ENCODE peak calls at places on chromosomes 5 and 9, in five cellular contexts. L is K562, N is HepG2, D is GM12878, S is H1. T is an unnamed sample.

GRCh38 chr5:143400541-143401252 is 2.8 kb downstream of the NR3C1 start:
- DNase-seq in L (no peak), N (no peak), D (no peak), S (no peak), T (no peak)

GRCh38 chr5:159441441-159441840 is 111.2 kb upstream of the IL12B start:
- DNase-seq in L (peak; percentile 17), N (peak; percentile 16), D (no peak), S (peak; percentile 38), T (peak; percentile 68)

GRCh38 chr5:53164478-53165165 is 55.1 kb upstream of the MOCS2 start:
- DNase-seq in L (no peak), N (peak; percentile 23), D (no peak), S (no peak), T (no peak)

GRCh38 chr9:134910146-134910545 is 7.6 kb downstream of the FCN1 start:
- DNase-seq in L (no peak), N (no peak), D (no peak), S (no peak), T (no peak)

GRCh38 chr9:2616726-2617377 is 4.7 kb upstream of the VLDLR start:
- DNase-seq in L (no peak), N (no peak), D (peak; percentile 41), S (no peak), T (no peak)

GRCh38 chr9:134456740-134457315 is 130.6 kb downstream of the RXRA start:
- DNase-seq in L (no peak), N (no peak), D (no peak), S (no peak), T (no peak)

GRCh38 chr9:35904966-35905781 is 828 bp upstream of the HRCT1 start:
- DNase-seq in L (no peak), N (no peak), D (no peak), S (no peak), T (no peak)

GRCh38 chr9:38017149-38017884 is 51.7 kb downstream of the SHB start:
- DNase-seq in L (no peak), N (no peak), D (no peak), S (peak; percentile 97), T (peak; percentile 97)

GRCh38 chr5:139633295-139634027 is 14.7 kb upstream of the CXXC5 start:
- DNase-seq in L (peak; percentile 82), N (peak; percentile 76), D (no peak), S (no peak), T (peak; percentile 82)

GRCh38 chr5:175609504-175609903 is 48.4 kb upstream of the HRH2 start:
- DNase-seq in L (no peak), N (no peak), D (no peak), S (no peak), T (no peak)

GRCh38 chr5:159242656-159243055 is 20.4 kb upstream of the UBLCP1 start:
- DNase-seq in L (no peak), N (no peak), D (no peak), S (no peak), T (no peak)

GRCh38 chr9:109821711-109822110 is 41.7 kb downstream of the PALM2AKAP2 start:
- DNase-seq in L (no peak), N (no peak), D (no peak), S (no peak), T (no peak)

GRCh38 chr9:34176089-34176488 is 2.8 kb upstream of the UBAP1 start:
- DNase-seq in L (no peak), N (no peak), D (no peak), S (no peak), T (no peak)

GRCh38 chr5:124675921-124676846 is 70.3 kb downstream of the ZNF608 start:
- DNase-seq in L (no peak), N (peak; percentile 32), D (no peak), S (no peak), T (no peak)

GRCh38 chr5:117488976-117489500 is 914.4 kb upstream of the SEMA6A start:
- DNase-seq in L (no peak), N (no peak), D (no peak), S (no peak), T (no peak)

GRCh38 chr9:19876569-19877316 is 87.9 kb upstream of the SLC24A2 start:
- DNase-seq in L (no peak), N (no peak), D (no peak), S (no peak), T (no peak)

GRCh38 chr9:97830884-97831829 is 21.9 kb upstream of the FOXE1 start:
- DNase-seq in L (no peak), N (peak; percentile 24), D (no peak), S (no peak), T (peak; percentile 45)

GRCh38 chr9:95206143-95206542 is 111.4 kb downstream of the FANCC start:
- DNase-seq in L (no peak), N (no peak), D (no peak), S (no peak), T (no peak)

GRCh38 chr5:33233013-33233463 is 207.7 kb upstream of the TARS1 start:
- DNase-seq in L (no peak), N (no peak), D (no peak), S (no peak), T (no peak)

GRCh38 chr5:72633649-72634048 is 126.4 kb upstream of the ZNF366 start:
- DNase-seq in L (no peak), N (no peak), D (no peak), S (no peak), T (no peak)

GRCh38 chr5:11560915-11561697 is 343.1 kb downstream of the CTNND2 start:
- DNase-seq in L (no peak), N (no peak), D (no peak), S (no peak), T (no peak)

GRCh38 chr5:65867509-65868195 is 58.7 kb upstream of the ERBIN start:
- DNase-seq in L (no peak), N (peak; percentile 58), D (no peak), S (no peak), T (no peak)

GRCh38 chr9:81182421-81182820 is 506.9 kb downstream of the TLE1 start:
- DNase-seq in L (no peak), N (no peak), D (no peak), S (no peak), T (no peak)

GRCh38 chr9:18346761-18347160 is 127.2 kb upstream of the ADAMTSL1 start:
- DNase-seq in L (no peak), N (no peak), D (no peak), S (no peak), T (no peak)

GRCh38 chr5:2550479-2550878 is 201.0 kb downstream of the IRX2 start:
- DNase-seq in L (no peak), N (no peak), D (no peak), S (no peak), T (no peak)

GRCh38 chr9:93634311-93635185 is 58.2 kb downstream of the PHF2 start:
- DNase-seq in L (no peak), N (no peak), D (no peak), S (no peak), T (no peak)

GRCh38 chr9:93630806-93631411 is 54.5 kb downstream of the PHF2 start:
- DNase-seq in L (no peak), N (no peak), D (no peak), S (no peak), T (no peak)

GRCh38 chr9:93635186-93636107 is 59.1 kb downstream of the PHF2 start:
- DNase-seq in L (no peak), N (no peak), D (no peak), S (no peak), T (no peak)

GRCh38 chr9:93636172-93636661 is 59.8 kb downstream of the PHF2 start:
- DNase-seq in L (no peak), N (no peak), D (no peak), S (no peak), T (no peak)

GRCh38 chr9:93633492-93634221 is 57.3 kb downstream of the PHF2 start:
- DNase-seq in L (no peak), N (no peak), D (no peak), S (no peak), T (no peak)
- TF ChIP-seq CREB1 in L (no peak), N (no peak), D (no peak), S (no peak), T (no peak)

DNA sequence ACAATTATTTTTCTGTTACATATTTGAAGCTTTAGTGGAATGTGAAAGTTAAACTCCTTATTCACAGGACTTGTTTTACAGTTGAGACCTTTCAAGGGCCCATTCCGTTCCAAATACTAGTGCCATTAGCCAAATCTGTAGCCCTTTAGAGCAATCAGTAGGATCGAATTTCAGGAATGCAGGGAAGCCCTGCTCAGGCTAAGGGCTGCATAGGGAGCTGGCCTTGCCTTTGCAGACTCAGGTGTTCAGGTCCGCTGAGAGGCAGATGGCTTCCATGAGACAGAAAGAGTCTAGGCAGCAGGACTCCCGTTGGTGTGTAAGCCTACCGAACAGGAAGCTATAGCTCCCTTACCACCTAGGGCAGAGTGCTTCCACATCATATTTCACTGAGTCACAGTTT is 150.1 kb upstream of the SLC27A6 start:
- DNase-seq in L (no peak), N (no peak), D (no peak), S (peak; percentile 36), T (peak; percentile 78)
- H2AFZ ChIP-seq in L (no peak overlapping the region), N (no peak overlapping the region), D (no peak overlapping the region), S (peak overlapping the region; percentile 98), T (peak overlapping the region; percentile 4)

GRCh38 chr5:8059337-8059736 is 190.4 kb downstream of the MTRR start:
- DNase-seq in L (no peak), N (no peak), D (no peak), S (no peak), T (no peak)

GRCh38 chr5:8061140-8061469 is 192.2 kb downstream of the MTRR start:
- DNase-seq in L (no peak), N (no peak), D (no peak), S (no peak), T (no peak)

GRCh38 chr5:8058626-8059180 is 189.8 kb downstream of the MTRR start:
- DNase-seq in L (no peak), N (no peak), D (no peak), S (no peak), T (no peak)

GRCh38 chr5:8060235-8061139 is 191.5 kb downstream of the MTRR start:
- DNase-seq in L (no peak), N (no peak), D (no peak), S (no peak), T (peak; percentile 30)

DNA sequence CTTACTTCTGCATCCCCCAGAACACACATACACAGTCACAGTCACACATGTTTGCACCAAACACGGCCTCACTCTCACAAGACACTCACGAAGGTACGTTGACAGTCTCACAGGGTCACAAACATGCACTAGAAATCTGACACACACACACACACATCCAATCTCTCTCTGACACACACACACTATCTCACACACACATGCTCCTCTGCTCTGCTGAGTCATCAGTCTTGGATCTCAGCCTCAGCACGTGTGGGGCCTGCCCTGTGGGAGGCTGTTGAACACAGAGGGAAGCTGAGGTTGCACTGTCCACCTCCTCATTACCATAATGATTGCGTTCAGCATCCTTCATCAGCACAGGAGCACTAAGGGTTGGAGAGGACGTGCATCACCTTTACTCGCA is 188.8 kb downstream of the MTRR start:
- DNase-seq in L (peak; percentile 27), N (no peak), D (no peak), S (no peak), T (no peak)
- TF ChIP-seq CREB1 in L (no peak), N (no peak), D (no peak), S (no peak), T (no peak)

GRCh38 chr9:75083188-75083976 is 4.6 kb downstream of the NMRK1 start:
- DNase-seq in L (peak; percentile 20), N (peak; percentile 74), D (no peak), S (no peak), T (peak; percentile 63)
- H2AFZ ChIP-seq in L (peak overlapping the region; percentile 18), N (no peak overlapping the region), D (no peak overlapping the region), S (no peak overlapping the region), T (no peak overlapping the region)

GRCh38 chr5:172984244-172984953 is 828 bp downstream of the ATP6V0E1 start:
- DNase-seq in L (peak; percentile 43), N (peak; percentile 80), D (peak; percentile 56), S (peak; percentile 38), T (peak; percentile 93)
- TF ChIP-seq CREB1 in L (no peak), N (no peak), D (peak; percentile 46), S (no peak), T (no peak)